ENCODE peak calls at places on chromosomes 13 and 19, in nine cellular contexts. One of them, this sample, is unnamed. For H3K4me1, the result is how much of the 10 kb centered on the place peaks cover.

GRCh38 chr13:39415003-39415402 is 188.0 kb downstream of the LHFPL6 start:
- DNase-seq in pancreas: no peak
- DNase-seq in thyroid gland: no peak
- DNase-seq in IMR-90: no peak
- DNase-seq in stomach: no peak
- DNase-seq in cardiac muscle cell: no peak
- DNase-seq in right lobe of liver: no peak
- DNase-seq in Karpas-422: no peak
- DNase-seq in CD8-positive, alpha-beta memory T cell: no peak
- DNase-seq in this sample: no peak

GRCh38 chr13:93776936-93777335 is 550.3 kb downstream of the GPC6 start:
- DNase-seq in pancreas: no peak
- DNase-seq in thyroid gland: no peak
- DNase-seq in IMR-90: peak
- DNase-seq in stomach: no peak
- DNase-seq in cardiac muscle cell: no peak
- DNase-seq in right lobe of liver: no peak
- DNase-seq in Karpas-422: no peak
- DNase-seq in CD8-positive, alpha-beta memory T cell: no peak
- DNase-seq in this sample: no peak

GRCh38 chr13:74450976-74451375 is 316.8 kb upstream of the KLF12 start:
- DNase-seq in pancreas: no peak
- DNase-seq in thyroid gland: no peak
- DNase-seq in IMR-90: no peak
- DNase-seq in stomach: no peak
- DNase-seq in cardiac muscle cell: no peak
- DNase-seq in right lobe of liver: no peak
- DNase-seq in Karpas-422: no peak
- DNase-seq in CD8-positive, alpha-beta memory T cell: no peak
- DNase-seq in this sample: no peak

GRCh38 chr19:7652061-7652641 is 15.2 kb downstream of the STXBP2 start:
- DNase-seq in pancreas: peak
- DNase-seq in thyroid gland: peak
- DNase-seq in IMR-90: peak
- DNase-seq in stomach: peak
- DNase-seq in cardiac muscle cell: peak
- DNase-seq in right lobe of liver: peak
- DNase-seq in Karpas-422: peak
- DNase-seq in CD8-positive, alpha-beta memory T cell: peak
- DNase-seq in this sample: peak

GRCh38 chr13:28637714-28638355 is 21.1 kb upstream of the POMP start:
- DNase-seq in pancreas: no peak
- DNase-seq in thyroid gland: peak
- DNase-seq in IMR-90: no peak
- DNase-seq in stomach: no peak
- DNase-seq in cardiac muscle cell: no peak
- DNase-seq in right lobe of liver: no peak
- DNase-seq in Karpas-422: no peak
- DNase-seq in CD8-positive, alpha-beta memory T cell: no peak
- DNase-seq in this sample: no peak

GRCh38 chr19:56976995-56977906 is 136.7 kb upstream of the PEG3 start:
- DNase-seq in pancreas: no peak
- DNase-seq in thyroid gland: no peak
- DNase-seq in IMR-90: no peak
- DNase-seq in stomach: no peak
- DNase-seq in cardiac muscle cell: no peak
- DNase-seq in right lobe of liver: no peak
- DNase-seq in Karpas-422: no peak
- DNase-seq in CD8-positive, alpha-beta memory T cell: no peak
- DNase-seq in this sample: no peak

GRCh38 chr19:31715249-31715944 is 366.2 kb upstream of the TSHZ3 start:
- DNase-seq in pancreas: no peak
- DNase-seq in thyroid gland: no peak
- DNase-seq in IMR-90: no peak
- DNase-seq in stomach: no peak
- DNase-seq in cardiac muscle cell: no peak
- DNase-seq in right lobe of liver: peak
- DNase-seq in Karpas-422: no peak
- DNase-seq in CD8-positive, alpha-beta memory T cell: no peak
- DNase-seq in this sample: no peak

GRCh38 chr19:3471954-3472655 is 8.2 kb downstream of the SMIM24 start:
- DNase-seq in pancreas: peak
- DNase-seq in thyroid gland: peak
- DNase-seq in IMR-90: no peak
- DNase-seq in stomach: peak
- DNase-seq in cardiac muscle cell: peak
- DNase-seq in right lobe of liver: no peak
- DNase-seq in Karpas-422: peak
- DNase-seq in CD8-positive, alpha-beta memory T cell: no peak
- DNase-seq in this sample: peak

GRCh38 chr19:31519216-31519615 is 170.0 kb upstream of the TSHZ3 start:
- DNase-seq in pancreas: no peak
- DNase-seq in thyroid gland: no peak
- DNase-seq in IMR-90: no peak
- DNase-seq in stomach: no peak
- DNase-seq in cardiac muscle cell: no peak
- DNase-seq in right lobe of liver: no peak
- DNase-seq in Karpas-422: no peak
- DNase-seq in CD8-positive, alpha-beta memory T cell: no peak
- DNase-seq in this sample: no peak

GRCh38 chr19:54256250-54257115 is 590 bp downstream of the LILRB5 start:
- DNase-seq in pancreas: no peak
- DNase-seq in thyroid gland: no peak
- DNase-seq in IMR-90: no peak
- DNase-seq in stomach: no peak
- DNase-seq in cardiac muscle cell: no peak
- DNase-seq in right lobe of liver: peak
- DNase-seq in Karpas-422: no peak
- DNase-seq in CD8-positive, alpha-beta memory T cell: no peak
- DNase-seq in this sample: no peak

GRCh38 chr19:42024622-42025111 is 30.6 kb upstream of the ATP1A3 start:
- DNase-seq in pancreas: peak
- DNase-seq in thyroid gland: peak
- DNase-seq in IMR-90: peak
- DNase-seq in stomach: no peak
- DNase-seq in cardiac muscle cell: peak
- DNase-seq in right lobe of liver: no peak
- DNase-seq in Karpas-422: no peak
- DNase-seq in CD8-positive, alpha-beta memory T cell: no peak
- DNase-seq in this sample: no peak

GRCh38 chr13:33264620-33264978 is 21.0 kb downstream of the STARD13 start:
- DNase-seq in pancreas: no peak
- DNase-seq in thyroid gland: no peak
- DNase-seq in IMR-90: no peak
- DNase-seq in stomach: no peak
- DNase-seq in cardiac muscle cell: no peak
- DNase-seq in right lobe of liver: no peak
- DNase-seq in Karpas-422: no peak
- DNase-seq in CD8-positive, alpha-beta memory T cell: no peak
- DNase-seq in this sample: no peak

GRCh38 chr13:33263976-33264619 is 21.5 kb downstream of the STARD13 start:
- DNase-seq in pancreas: no peak
- DNase-seq in thyroid gland: no peak
- DNase-seq in IMR-90: no peak
- DNase-seq in stomach: no peak
- DNase-seq in cardiac muscle cell: no peak
- DNase-seq in right lobe of liver: no peak
- DNase-seq in Karpas-422: no peak
- DNase-seq in CD8-positive, alpha-beta memory T cell: no peak
- DNase-seq in this sample: no peak

GRCh38 chr13:33263484-33263883 is 22.1 kb downstream of the STARD13 start:
- DNase-seq in pancreas: no peak
- DNase-seq in thyroid gland: no peak
- DNase-seq in IMR-90: no peak
- DNase-seq in stomach: no peak
- DNase-seq in cardiac muscle cell: no peak
- DNase-seq in right lobe of liver: no peak
- DNase-seq in Karpas-422: no peak
- DNase-seq in CD8-positive, alpha-beta memory T cell: no peak
- DNase-seq in this sample: no peak

GRCh38 chr13:33265133-33265532 is 20.4 kb downstream of the STARD13 start:
- DNase-seq in pancreas: no peak
- DNase-seq in thyroid gland: no peak
- DNase-seq in IMR-90: no peak
- DNase-seq in stomach: no peak
- DNase-seq in cardiac muscle cell: no peak
- DNase-seq in right lobe of liver: no peak
- DNase-seq in Karpas-422: no peak
- DNase-seq in CD8-positive, alpha-beta memory T cell: no peak
- DNase-seq in this sample: no peak

DNA sequence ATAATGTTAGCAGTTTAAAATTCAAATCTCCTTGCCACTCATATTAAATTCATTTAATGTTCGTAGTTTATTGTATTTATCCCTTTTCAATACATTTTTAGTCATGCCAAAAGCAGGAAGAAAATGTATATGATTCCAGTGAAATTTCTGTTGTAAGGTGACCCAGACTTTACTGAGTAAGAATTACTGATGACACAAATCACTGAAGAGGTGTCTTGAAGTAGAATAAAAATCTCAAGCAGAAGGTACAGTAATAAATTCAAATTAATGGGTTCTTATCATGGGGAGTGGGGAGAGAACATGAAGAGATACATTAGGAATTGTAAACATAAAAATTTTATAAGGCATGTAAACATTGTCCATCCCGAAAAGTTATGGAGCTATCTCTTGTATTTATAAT is 19.9 kb downstream of the STARD13 start:
- DNase-seq in pancreas: no peak
- DNase-seq in thyroid gland: no peak
- DNase-seq in IMR-90: no peak
- DNase-seq in stomach: no peak
- DNase-seq in cardiac muscle cell: no peak
- DNase-seq in right lobe of liver: no peak
- DNase-seq in Karpas-422: no peak
- DNase-seq in CD8-positive, alpha-beta memory T cell: no peak
- DNase-seq in this sample: no peak
- H3K4me1 ChIP-seq in pancreas: under half
- H3K4me1 ChIP-seq in thyroid gland: under half
- H3K4me1 ChIP-seq in IMR-90: under half
- H3K4me1 ChIP-seq in stomach: half or more
- H3K4me1 ChIP-seq in cardiac muscle cell: under half
- H3K4me1 ChIP-seq in right lobe of liver: half or more
- H3K4me1 ChIP-seq in Karpas-422: under half
- H3K4me1 ChIP-seq in CD8-positive, alpha-beta memory T cell: under half
- H3K4me1 ChIP-seq in this sample: under half

GRCh38 chr13:21055016-21055415 is 6.4 kb downstream of the LATS2 start:
- DNase-seq in pancreas: no peak
- DNase-seq in thyroid gland: no peak
- DNase-seq in IMR-90: no peak
- DNase-seq in stomach: no peak
- DNase-seq in cardiac muscle cell: no peak
- DNase-seq in right lobe of liver: no peak
- DNase-seq in Karpas-422: no peak
- DNase-seq in CD8-positive, alpha-beta memory T cell: no peak
- DNase-seq in this sample: no peak
- H3K4me1 ChIP-seq in pancreas: under half
- H3K4me1 ChIP-seq in thyroid gland: half or more
- H3K4me1 ChIP-seq in IMR-90: under half
- H3K4me1 ChIP-seq in stomach: under half
- H3K4me1 ChIP-seq in cardiac muscle cell: under half
- H3K4me1 ChIP-seq in right lobe of liver: under half
- H3K4me1 ChIP-seq in Karpas-422: under half
- H3K4me1 ChIP-seq in CD8-positive, alpha-beta memory T cell: under half
- H3K4me1 ChIP-seq in this sample: under half

GRCh38 chr13:113302940-113303339 is 5.9 kb downstream of the LAMP1 start:
- DNase-seq in pancreas: no peak
- DNase-seq in thyroid gland: no peak
- DNase-seq in IMR-90: peak
- DNase-seq in stomach: no peak
- DNase-seq in cardiac muscle cell: no peak
- DNase-seq in right lobe of liver: no peak
- DNase-seq in Karpas-422: no peak
- DNase-seq in CD8-positive, alpha-beta memory T cell: no peak
- DNase-seq in this sample: no peak

GRCh38 chr13:113309481-113309880 is 12.4 kb downstream of the LAMP1 start:
- DNase-seq in pancreas: no peak
- DNase-seq in thyroid gland: no peak
- DNase-seq in IMR-90: no peak
- DNase-seq in stomach: no peak
- DNase-seq in cardiac muscle cell: no peak
- DNase-seq in right lobe of liver: no peak
- DNase-seq in Karpas-422: no peak
- DNase-seq in CD8-positive, alpha-beta memory T cell: no peak
- DNase-seq in this sample: no peak

GRCh38 chr13:113307491-113307890 is 10.5 kb downstream of the LAMP1 start:
- DNase-seq in pancreas: no peak
- DNase-seq in thyroid gland: no peak
- DNase-seq in IMR-90: peak
- DNase-seq in stomach: no peak
- DNase-seq in cardiac muscle cell: no peak
- DNase-seq in right lobe of liver: no peak
- DNase-seq in Karpas-422: no peak
- DNase-seq in CD8-positive, alpha-beta memory T cell: no peak
- DNase-seq in this sample: no peak

GRCh38 chr13:113304121-113304520 is 7.1 kb downstream of the LAMP1 start:
- DNase-seq in pancreas: no peak
- DNase-seq in thyroid gland: no peak
- DNase-seq in IMR-90: no peak
- DNase-seq in stomach: no peak
- DNase-seq in cardiac muscle cell: no peak
- DNase-seq in right lobe of liver: no peak
- DNase-seq in Karpas-422: no peak
- DNase-seq in CD8-positive, alpha-beta memory T cell: no peak
- DNase-seq in this sample: no peak

GRCh38 chr13:113305208-113305607 is 8.2 kb downstream of the LAMP1 start:
- DNase-seq in pancreas: no peak
- DNase-seq in thyroid gland: no peak
- DNase-seq in IMR-90: peak
- DNase-seq in stomach: no peak
- DNase-seq in cardiac muscle cell: no peak
- DNase-seq in right lobe of liver: no peak
- DNase-seq in Karpas-422: no peak
- DNase-seq in CD8-positive, alpha-beta memory T cell: no peak
- DNase-seq in this sample: no peak
- H3K4me1 ChIP-seq in pancreas: under half
- H3K4me1 ChIP-seq in thyroid gland: under half
- H3K4me1 ChIP-seq in IMR-90: under half
- H3K4me1 ChIP-seq in stomach: under half
- H3K4me1 ChIP-seq in cardiac muscle cell: under half
- H3K4me1 ChIP-seq in right lobe of liver: under half
- H3K4me1 ChIP-seq in Karpas-422: under half
- H3K4me1 ChIP-seq in CD8-positive, alpha-beta memory T cell: under half
- H3K4me1 ChIP-seq in this sample: under half

DNA sequence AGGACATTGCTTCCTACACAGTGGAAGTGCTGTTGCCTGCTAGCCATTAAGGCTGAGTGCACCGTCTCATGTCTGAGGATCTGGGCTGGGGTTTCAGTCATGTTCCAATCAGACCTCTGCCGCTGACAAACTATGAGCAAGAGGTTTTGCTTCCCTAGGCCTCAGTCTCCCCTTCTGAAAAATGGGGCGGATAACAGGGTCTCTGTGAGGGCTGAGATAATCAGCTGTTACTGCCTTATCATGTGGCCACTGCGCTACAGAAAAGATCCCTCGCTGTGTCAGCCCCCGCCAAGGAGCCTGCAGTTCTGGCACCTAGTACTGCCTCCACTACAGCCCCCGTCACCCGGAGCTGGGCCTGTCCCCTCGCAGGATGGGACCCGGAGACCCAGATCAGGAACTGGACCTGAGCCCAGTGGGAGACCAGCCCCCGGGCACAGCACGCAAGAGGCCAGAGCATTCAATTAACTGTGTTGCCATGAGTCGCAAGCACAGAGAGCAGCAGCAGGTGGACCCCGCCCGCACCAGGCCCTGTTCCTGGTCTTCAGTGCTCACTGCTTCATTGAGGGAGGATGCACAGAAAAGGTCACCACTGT is 3.0 kb upstream of the PNKP start:
- DNase-seq in pancreas: no peak
- DNase-seq in thyroid gland: no peak
- DNase-seq in IMR-90: no peak
- DNase-seq in stomach: no peak
- DNase-seq in cardiac muscle cell: no peak
- DNase-seq in right lobe of liver: no peak
- DNase-seq in Karpas-422: no peak
- DNase-seq in CD8-positive, alpha-beta memory T cell: no peak
- DNase-seq in this sample: peak
- H3K4me1 ChIP-seq in pancreas: under half
- H3K4me1 ChIP-seq in thyroid gland: under half
- H3K4me1 ChIP-seq in IMR-90: under half
- H3K4me1 ChIP-seq in stomach: under half
- H3K4me1 ChIP-seq in cardiac muscle cell: under half
- H3K4me1 ChIP-seq in right lobe of liver: under half
- H3K4me1 ChIP-seq in Karpas-422: half or more
- H3K4me1 ChIP-seq in CD8-positive, alpha-beta memory T cell: under half
- H3K4me1 ChIP-seq in this sample: under half

This sample was measured in BE2C.